ENCODE peak calls at places on chromosome 20, in five cellular contexts. H is GM23338, A is SK-N-SH, K is sigmoid colon, V is HCT116. O is an unnamed sample.

GRCh38 chr20:64001607-64002011 is 20.7 kb downstream of the PRPF6 start:
- DNase-seq in H (no peak), K (no peak), A (no peak), V (no peak), O (no peak)

GRCh38 chr20:24291066-24291465 is 178.4 kb upstream of the SYNDIG1 start:
- DNase-seq in A (no peak), V (no peak), K (no peak), H (no peak), O (no peak)

GRCh38 chr20:13744403-13744802 is 40.3 kb downstream of the ESF1 start:
- DNase-seq in V (no peak), A (no peak), H (no peak), K (no peak), O (no peak)

GRCh38 chr20:48154040-48154439 is 368.8 kb upstream of the SULF2 start:
- DNase-seq in A (no peak), H (no peak), K (no peak), V (no peak), O (no peak)

GRCh38 chr20:53763707-53764415 is 170.2 kb upstream of the ZNF217 start:
- DNase-seq in K (no peak), A (no peak), V (no peak), H (peak), O (no peak)

GRCh38 chr20:54194724-54195438 is 13.0 kb upstream of the PFDN4 start:
- DNase-seq in K (no peak), H (no peak), A (no peak), V (no peak), O (no peak)

GRCh38 chr20:48661575-48662473 is 166.0 kb downstream of the PREX1 start:
- DNase-seq in V (no peak), A (no peak), K (no peak), H (no peak), O (no peak)

GRCh38 chr20:34680586-34680985 is 3.7 kb upstream of the PIGU start:
- DNase-seq in V (no peak), A (no peak), K (no peak), H (no peak), O (no peak)

GRCh38 chr20:49455691-49456090 is 26.8 kb downstream of the KCNB1 start:
- DNase-seq in A (no peak), K (no peak), H (no peak), V (no peak), O (no peak)

GRCh38 chr20:35490736-35491181 is 35.4 kb downstream of the CEP250 start:
- DNase-seq in A (no peak), K (no peak), H (no peak), V (no peak), O (no peak)

GRCh38 chr20:58342104-58342945 is 32.8 kb downstream of the RAB22A start:
- DNase-seq in K (no peak), V (no peak), H (no peak), A (no peak), O (no peak)

GRCh38 chr20:23230766-23231385 is 119.7 kb upstream of the NXT1 start:
- DNase-seq in K (no peak), V (no peak), H (no peak), A (no peak), O (no peak)

DNA sequence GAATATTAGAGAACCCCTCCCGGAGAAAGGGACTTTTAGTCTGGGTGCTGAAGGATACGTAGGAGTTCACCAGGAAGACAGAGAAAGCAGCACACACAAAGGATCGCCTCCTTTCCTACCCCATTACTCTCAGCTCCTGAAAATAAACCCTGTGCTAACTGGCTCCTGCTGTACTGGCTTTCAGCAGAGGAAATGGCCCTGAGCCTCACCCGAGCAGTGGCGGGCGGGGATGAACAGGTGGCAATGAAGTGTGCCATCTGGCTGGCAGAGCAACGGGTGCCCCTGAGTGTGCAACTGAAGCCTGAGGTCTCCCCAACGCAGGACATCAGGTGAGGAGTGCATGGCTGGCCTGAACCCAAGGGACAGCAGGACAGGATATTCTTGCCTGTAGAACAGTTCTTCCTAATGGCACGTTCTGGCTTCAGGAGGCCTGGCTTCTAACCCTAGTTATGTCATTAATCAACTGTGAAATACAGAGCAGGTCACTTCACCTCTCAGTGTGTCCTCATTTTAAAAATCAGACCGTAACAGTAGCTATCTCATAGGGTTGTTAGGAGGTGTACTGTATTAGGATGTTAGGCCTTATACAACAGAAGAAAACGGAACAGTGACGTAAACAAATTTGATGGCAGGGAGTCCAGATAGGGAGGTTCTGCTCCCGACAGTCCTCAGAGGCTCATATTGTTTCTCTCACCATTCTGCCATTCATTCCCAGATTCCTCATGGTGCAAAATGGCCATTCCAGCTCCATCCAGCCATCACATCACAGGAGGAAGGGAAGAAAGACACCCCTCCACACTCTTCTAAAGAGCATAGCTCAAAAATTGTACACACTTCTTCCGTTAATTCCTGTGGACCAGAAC is 1.8 kb downstream of the RBCK1 start:
- DNase-seq in V (no peak), K (no peak), A (no peak), H (no peak), O (no peak)
- TF ChIP-seq POLR2AphosphoS5 in V (peak), K (no peak), A (no peak), H (no peak), O (no peak)

DNA sequence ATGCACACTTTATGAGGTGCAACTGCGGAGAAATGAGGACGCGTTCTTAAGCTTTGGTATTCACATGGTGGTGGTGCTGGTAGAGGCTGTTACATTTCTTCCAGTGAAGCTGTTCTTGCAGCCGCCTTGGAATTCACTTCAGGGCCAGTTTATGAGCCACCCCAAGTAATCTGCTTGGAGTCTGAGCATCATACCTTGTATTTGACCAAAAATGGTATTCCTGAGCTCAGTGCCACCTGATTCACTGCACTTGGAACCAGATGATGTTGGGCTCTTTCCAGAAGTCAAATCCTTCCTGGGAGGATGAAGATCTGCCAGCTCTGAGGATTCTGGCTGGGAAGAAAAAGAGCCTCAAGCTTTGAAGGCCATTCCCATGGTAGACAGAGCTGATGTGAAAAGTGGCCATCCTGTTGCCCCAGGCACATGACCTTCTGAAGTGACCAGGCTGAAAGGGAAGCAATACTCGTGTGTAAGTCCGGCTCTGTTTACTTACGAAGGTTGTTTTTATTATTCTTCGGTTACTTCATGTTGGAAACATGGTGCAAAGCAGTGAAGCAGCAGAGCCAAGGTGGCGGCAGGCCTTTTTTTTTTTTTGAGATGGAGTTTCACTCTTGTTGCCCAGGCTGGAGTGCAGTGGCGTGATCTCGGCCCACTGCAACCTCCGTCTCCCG is 7.7 kb downstream of the MANBAL start:
- DNase-seq in A (no peak), K (peak), V (no peak), H (no peak), O (peak)
- H3K27ac ChIP-seq in A (peak), K (peak), V (no peak), H (peak), O (peak)

DNA sequence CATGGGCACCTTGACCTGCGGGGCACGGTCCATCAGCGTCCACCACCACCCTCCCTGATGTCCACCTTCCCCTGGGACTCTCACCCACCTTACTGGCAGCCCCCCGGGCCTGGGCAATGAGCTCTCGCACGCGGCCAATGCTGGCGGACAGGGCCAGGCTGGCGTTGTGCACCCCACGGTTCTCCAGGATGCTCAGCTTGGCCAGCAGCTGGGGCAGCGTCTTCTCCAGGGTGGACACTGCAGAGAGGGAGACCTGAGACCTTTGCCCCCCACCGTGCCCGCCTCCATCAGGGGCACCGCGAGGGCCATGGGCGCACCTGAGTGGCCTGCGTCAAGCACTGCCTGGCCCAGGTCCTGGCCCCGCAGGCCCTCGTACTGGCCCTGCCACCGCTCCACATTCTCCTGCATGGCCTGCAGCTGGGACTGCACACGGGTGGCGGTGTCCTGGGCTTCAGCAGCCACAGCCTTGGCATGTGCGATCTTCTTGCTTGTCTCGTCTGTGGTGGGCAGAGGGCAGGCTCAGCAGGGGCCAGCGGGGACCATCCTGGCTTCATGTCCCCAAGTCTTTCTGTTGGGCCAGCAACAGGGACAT is 12.0 kb downstream of the ADRM1 start:
- DNase-seq in H (no peak), A (no peak), V (no peak), K (no peak), O (no peak)
- TF ChIP-seq POLR2AphosphoS5 in H (no peak), A (no peak), V (no peak), K (no peak), O (no peak)

GRCh38 chr20:32789896-32790750 is 27.9 kb downstream of the DNMT3B start:
- DNase-seq in H (peak), K (peak), V (no peak), A (peak), O (peak)

GRCh38 chr20:32796383-32797159 is 23.2 kb upstream of the MAPRE1 start:
- DNase-seq in V (no peak), A (no peak), H (no peak), K (no peak), O (no peak)

GRCh38 chr20:32790751-32791057 is 28.5 kb downstream of the DNMT3B start:
- DNase-seq in V (no peak), A (no peak), H (no peak), K (no peak), O (no peak)

GRCh38 chr20:32793059-32793458 is 26.7 kb upstream of the MAPRE1 start:
- DNase-seq in A (no peak), H (no peak), K (no peak), V (no peak), O (no peak)

DNA sequence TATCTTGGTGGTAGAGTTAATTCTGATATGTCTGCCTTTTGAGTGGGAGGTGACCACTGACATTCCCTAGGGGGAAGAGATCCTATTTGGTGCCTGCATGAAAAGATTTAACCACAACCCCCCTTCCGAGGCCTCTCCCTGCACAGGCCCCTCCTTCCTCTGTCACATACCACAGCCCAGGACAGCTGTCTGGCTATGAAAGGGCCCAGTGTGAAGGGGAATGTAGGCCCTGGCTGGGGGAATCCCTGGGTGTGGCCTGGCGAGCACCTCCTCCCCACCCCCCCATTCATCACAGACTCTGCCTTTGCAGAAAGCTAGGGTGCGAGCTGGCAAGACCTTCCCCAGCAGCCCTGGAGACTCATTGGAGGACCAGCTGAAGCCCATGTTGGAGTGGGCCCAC is 27.4 kb upstream of the MAPRE1 start:
- DNase-seq in H (peak), A (no peak), V (no peak), K (no peak), O (peak)
- H3K27ac ChIP-seq in H (peak), A (no peak), V (no peak), K (no peak), O (no peak)

DNA sequence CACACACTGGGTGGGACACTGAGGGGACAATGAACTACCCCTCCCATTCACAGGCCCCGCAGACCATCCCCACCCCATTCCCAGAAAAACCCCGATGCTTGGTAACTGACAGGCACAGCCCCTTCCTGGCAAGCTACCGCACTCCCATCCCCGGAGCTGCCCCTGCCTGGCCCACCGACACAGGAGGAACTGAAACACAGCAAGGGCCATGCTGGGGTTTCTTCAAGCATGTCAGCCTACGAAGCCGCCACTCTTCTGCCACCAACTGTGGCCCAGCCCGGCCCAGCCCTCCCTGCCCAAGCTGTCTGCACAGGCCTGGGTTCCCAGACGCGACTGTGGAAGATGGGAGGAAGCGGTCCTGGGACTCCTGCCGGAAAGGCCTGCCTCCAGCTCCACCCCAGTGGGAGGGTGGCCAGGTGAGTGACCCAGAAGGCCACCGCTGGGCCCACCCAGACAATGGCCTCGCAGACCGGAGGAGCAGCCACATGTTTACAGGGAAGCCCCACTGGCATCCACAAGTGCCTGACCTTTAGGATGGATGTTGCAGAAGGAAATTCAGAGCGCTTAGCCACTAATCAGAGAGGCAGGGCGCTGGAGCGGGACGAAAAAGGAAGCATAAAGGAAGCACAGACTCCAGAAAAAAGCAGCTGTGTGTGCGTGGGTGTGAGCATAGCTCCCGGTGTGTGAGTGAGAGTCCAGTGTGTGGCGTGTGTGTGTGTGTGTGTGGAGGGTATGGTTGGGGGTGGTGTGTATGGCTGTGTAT is 91.5 kb downstream of the PRND start:
- DNase-seq in K (peak), H (no peak), V (no peak), A (no peak), O (no peak)
- TF ChIP-seq POLR2AphosphoS5 in K (no peak), H (no peak), V (no peak), A (no peak), O (no peak)

DNA sequence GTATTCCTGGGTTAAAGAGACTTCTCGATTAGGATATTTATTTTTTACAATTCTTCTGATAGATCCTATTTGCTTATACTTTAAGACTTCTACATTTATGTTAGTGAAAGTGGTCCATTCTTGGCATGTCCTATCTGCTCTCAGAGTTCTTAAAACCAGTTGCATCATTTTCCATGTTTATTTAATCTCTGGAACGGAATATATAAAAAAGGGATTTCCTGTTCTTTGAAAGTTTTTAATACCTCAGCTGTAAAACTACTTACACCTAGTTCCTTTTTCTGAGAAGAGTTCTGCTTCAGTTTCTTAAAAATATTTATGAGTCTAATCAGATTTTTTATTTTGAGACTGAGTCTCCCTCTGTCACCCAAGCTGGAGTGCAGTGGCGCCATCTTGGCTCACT is 18.0 kb upstream of the MYL9 start:
- DNase-seq in V (no peak), A (no peak), K (no peak), H (no peak), O (no peak)
- H3K27ac ChIP-seq in V (no peak), A (no peak), K (peak), H (peak), O (no peak)

DNA sequence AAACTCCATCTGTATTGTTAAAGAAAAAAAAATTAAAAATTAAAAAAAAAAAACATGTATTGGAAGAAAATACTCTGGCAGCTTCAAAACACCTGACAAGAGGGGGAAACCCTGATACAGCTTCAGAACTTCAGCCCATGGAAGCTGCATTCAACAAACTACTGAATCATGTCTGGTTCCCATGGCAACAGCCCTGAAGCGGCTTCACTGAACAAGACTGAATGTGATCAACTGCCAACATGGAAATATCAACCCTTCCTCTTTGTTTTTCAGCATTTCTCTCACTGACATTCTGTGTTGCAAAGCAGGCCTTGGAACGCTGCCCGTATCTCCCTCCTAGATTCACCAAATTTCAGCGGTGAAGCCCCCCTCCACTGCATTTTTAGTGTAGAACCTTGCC is 91.3 kb upstream of the SHLD1 start:
- DNase-seq in H (peak), K (peak), A (no peak), V (no peak), O (no peak)
- TF ChIP-seq POLR2AphosphoS5 in H (no peak), K (no peak), A (no peak), V (no peak), O (no peak)

GRCh38 chr20:60948230-60948629 is 303.8 kb upstream of the CDH4 start:
- DNase-seq in A (no peak), K (no peak), H (no peak), V (no peak), O (no peak)
- H3K27ac ChIP-seq in A (no peak), K (no peak), H (no peak), V (no peak), O (no peak)

DNA sequence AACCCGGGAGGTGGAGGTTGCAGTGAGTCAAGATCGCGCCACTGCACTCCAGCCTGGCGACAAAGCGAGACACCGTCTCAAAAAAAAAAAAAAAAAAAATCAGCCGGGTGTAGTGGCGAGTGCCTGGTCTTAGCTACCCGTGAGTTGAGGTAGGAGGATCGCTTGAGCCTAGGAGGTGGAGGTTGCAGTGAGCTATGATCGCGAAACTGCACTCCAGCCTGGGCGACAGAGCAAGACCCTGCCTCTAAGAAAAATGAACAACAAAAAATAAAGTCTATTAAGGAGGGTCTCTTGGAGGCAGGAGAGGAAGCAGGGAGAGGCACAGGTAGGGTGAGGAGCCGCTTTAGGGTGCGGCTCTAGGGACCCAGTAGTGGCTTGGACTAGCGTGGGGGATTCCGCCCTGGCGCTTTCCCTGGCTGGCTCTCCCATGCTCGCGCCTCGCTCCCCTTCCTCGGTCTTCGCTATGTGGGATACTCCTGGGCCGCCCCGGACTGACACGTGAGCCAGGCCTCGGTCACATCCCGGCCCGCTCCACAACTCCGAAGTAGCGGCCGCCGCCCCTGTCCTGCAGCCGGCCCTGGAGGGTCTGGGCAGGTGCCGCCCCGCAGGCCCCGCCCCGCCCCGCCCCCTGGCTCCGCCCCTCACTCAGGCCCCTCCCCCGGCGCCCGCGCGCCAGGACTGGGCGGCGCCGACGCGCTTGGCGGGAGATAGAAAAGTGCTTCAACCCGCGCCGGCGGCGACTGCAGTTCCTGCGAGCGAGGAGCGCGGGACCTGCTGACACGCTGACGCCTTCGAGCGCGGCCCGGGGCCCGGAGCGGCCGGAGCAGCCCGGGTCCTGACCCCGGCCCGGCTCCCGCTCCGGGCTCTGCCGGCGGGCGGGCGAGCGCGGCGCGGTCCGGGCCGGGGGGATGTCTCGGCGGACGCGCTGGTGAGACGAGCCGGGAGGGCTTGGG is at the start of gene MYBL2:
- DNase-seq in A (peak), V (peak), H (peak), K (no peak), O (no peak)
- TF ChIP-seq POLR2AphosphoS5 in A (no peak), V (peak), H (peak), K (no peak), O (no peak)

O was measured in breast epithelium.